ENCODE peak calls at places on chromosome 9, in eight cellular contexts. C is fibroblast of lung, H is fibroblast of pulmonary artery, R is upper lobe of right lung, U is heart right ventricle, M is Panc1, D is pancreas, P is foreskin fibroblast. E is an unnamed sample.

GRCh38 chr9:96618209-96619108 is 1.2 kb downstream of the CDC14B start:
- DNase-seq in P (peak), M (no peak), C (peak), H (peak), D (peak), U (peak), R (peak), E (peak)

GRCh38 chr9:89097219-89097618 is 81.4 kb downstream of the SHC3 start:
- DNase-seq in H (no peak), P (peak), M (no peak), U (no peak), D (no peak), R (no peak), C (no peak), E (no peak)

GRCh38 chr9:114852050-114852594 is 46.3 kb upstream of the TNFSF15 start:
- DNase-seq in U (no peak), C (peak), M (no peak), R (no peak), P (peak), H (peak), D (no peak), E (peak)

GRCh38 chr9:36074870-36075532 is 38.3 kb downstream of the RECK start:
- DNase-seq in U (peak), H (peak), P (peak), R (peak), M (no peak), D (peak), C (peak), E (peak)

GRCh38 chr9:89850633-89851325 is 246.0 kb downstream of the GADD45G start:
- DNase-seq in M (no peak), R (peak), P (no peak), C (peak), H (peak), D (no peak), U (no peak), E (peak)

GRCh38 chr9:23938908-23939307 is 112.9 kb upstream of the ELAVL2 start:
- DNase-seq in R (no peak), U (no peak), D (no peak), M (no peak), C (no peak), H (no peak), P (no peak), E (no peak)

GRCh38 chr9:136342191-136343120 is 15.1 kb downstream of the GPSM1 start:
- DNase-seq in P (peak), M (no peak), U (peak), H (peak), C (peak), D (peak), R (peak), E (peak)

GRCh38 chr9:70607926-70608325 is 193.5 kb upstream of the KLF9 start:
- DNase-seq in U (peak), R (no peak), P (no peak), D (no peak), C (no peak), M (no peak), H (no peak), E (no peak)

GRCh38 chr9:35560625-35561337 is 44.3 kb upstream of the TESK1 start:
- DNase-seq in R (no peak), P (no peak), C (no peak), U (no peak), M (no peak), H (no peak), D (no peak), E (no peak)

GRCh38 chr9:28688172-28688571 is 1114.9 kb upstream of the C9orf72 start:
- DNase-seq in P (no peak), R (no peak), H (no peak), U (no peak), M (no peak), D (no peak), C (no peak), E (no peak)

GRCh38 chr9:69131682-69132081 is 42.4 kb upstream of the TJP2 start:
- DNase-seq in P (peak), M (no peak), D (no peak), C (peak), H (peak), R (no peak), U (peak), E (peak)

GRCh38 chr9:2403701-2404100 is 217.9 kb upstream of the VLDLR start:
- DNase-seq in C (peak), M (no peak), R (no peak), H (no peak), P (no peak), U (no peak), D (no peak), E (no peak)

GRCh38 chr9:107732781-107733529 is 243.4 kb upstream of the KLF4 start:
- DNase-seq in C (peak), P (peak), H (peak), U (peak), R (no peak), M (no peak), D (peak), E (peak)

GRCh38 chr9:126533911-126534300 is 79.8 kb upstream of the LMX1B start:
- DNase-seq in P (no peak), R (no peak), C (no peak), U (no peak), H (no peak), M (no peak), D (no peak), E (no peak)

GRCh38 chr9:123383512-123384170 is 27.6 kb downstream of the CRB2 start:
- DNase-seq in D (no peak), C (no peak), M (no peak), P (no peak), H (no peak), R (no peak), U (no peak), E (no peak)

GRCh38 chr9:73149371-73150067 is 2.1 kb upstream of the ANXA1 start:
- DNase-seq in D (no peak), R (no peak), P (peak), U (no peak), H (peak), M (no peak), C (peak), E (peak)

GRCh38 chr9:134068742-134069535 is 1.1 kb upstream of the BRD3 start:
- DNase-seq in M (peak), D (no peak), H (peak), U (no peak), C (no peak), P (peak), R (peak), E (no peak)

GRCh38 chr9:134936021-134936761 is 18.5 kb upstream of the FCN1 start:
- DNase-seq in P (no peak), C (no peak), U (no peak), R (no peak), H (no peak), M (no peak), D (no peak), E (no peak)

GRCh38 chr9:124006448-124007156 is 5.0 kb upstream of the LHX2 start:
- DNase-seq in R (no peak), U (no peak), P (no peak), H (no peak), M (no peak), D (no peak), C (no peak), E (no peak)

GRCh38 chr9:8750639-8751041 is 951.1 kb upstream of the DMAC1 start:
- DNase-seq in C (peak), M (no peak), H (peak), D (no peak), R (no peak), U (no peak), P (peak), E (no peak)

GRCh38 chr9:80061096-80061495 is 489.3 kb downstream of the TLE4 start:
- DNase-seq in H (no peak), U (no peak), D (no peak), M (no peak), P (peak), R (no peak), C (peak), E (peak)

GRCh38 chr9:123420560-123421210 is 64.7 kb downstream of the CRB2 start:
- DNase-seq in P (no peak), D (no peak), H (no peak), C (no peak), M (no peak), U (no peak), R (peak), E (no peak)

GRCh38 chr9:125785187-125785840 is 38.1 kb downstream of the PBX3 start:
- DNase-seq in R (no peak), H (peak), C (no peak), D (no peak), P (peak), U (no peak), M (no peak), E (peak)

DNA sequence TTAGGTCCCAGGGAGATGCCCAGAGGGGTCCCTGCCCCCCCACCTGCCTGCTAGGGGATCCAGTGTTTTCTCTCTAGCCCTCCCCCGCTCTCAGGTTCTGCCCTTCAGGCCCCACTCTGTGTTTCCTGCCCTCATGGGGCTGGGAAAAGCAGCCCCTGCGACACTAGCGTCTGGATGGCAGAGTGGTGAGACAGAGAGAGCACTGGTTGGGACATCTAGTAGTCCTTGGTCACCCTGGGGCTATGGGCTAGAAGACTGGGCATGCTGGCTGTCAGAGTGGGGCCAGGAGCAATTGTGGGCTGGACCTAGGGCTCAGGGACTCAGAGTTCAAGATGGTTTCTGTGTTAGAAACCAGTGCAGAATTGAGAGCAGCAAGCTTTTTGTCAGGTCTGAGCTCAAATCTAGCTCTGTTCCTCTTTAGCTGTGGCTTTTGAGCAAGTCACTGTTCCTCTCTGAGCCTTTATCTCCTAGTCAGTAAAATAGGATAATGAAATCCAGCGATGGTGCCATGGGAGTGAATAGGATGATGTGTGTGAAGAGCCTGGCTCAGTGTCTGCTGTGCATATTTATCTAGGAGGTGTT is 39.0 kb downstream of the RGS3 start:
- DNase-seq in H (no peak), C (no peak), D (no peak), U (no peak), R (no peak), P (no peak), M (no peak), E (no peak)
- H3K4me3 ChIP-seq in H (peak), C (no peak), D (peak), U (peak), R (peak), P (no peak), M (no peak), E (peak)

DNA sequence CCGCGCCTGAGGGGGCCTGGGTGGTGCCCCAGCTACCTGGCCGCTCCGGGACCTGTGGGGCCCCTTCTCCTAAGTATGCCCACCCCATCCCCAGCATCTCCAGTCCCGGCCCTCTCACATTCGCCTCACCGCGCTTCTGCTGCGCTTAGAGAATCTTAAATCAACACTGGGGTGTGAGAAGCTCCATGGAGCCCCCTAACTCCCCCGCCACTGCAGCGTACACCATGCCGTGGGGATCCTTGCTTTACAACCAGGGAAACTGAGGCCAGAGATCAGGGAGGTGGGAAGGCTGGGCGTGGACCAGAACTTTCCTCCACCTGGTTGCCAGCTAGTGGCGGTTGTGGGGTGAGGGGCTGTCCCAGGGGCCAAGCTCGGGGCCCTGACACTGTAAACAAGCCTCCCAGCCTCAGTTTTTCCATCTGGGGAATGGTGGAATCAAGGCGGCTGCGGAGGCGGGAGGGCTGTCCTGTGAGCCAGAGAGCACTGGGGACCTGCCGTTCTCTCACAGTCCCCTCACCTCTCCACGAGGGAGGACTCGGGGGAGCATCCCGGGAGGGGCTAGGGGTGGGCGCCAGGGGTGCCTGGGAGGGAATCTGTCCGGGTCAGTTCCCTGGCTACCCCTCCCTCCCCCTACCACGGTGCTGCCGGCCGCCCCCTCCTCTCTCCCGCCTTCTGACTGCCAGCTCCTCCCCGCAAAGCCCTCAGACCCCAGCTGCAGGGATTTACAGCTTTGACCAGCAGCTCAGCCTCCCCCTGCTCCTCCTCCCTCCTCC is 161.2 kb downstream of the C9orf50 start:
- DNase-seq in D (no peak), P (no peak), M (no peak), H (no peak), R (no peak), C (no peak), U (peak), E (no peak)
- H3K4me3 ChIP-seq in D (no peak), P (no peak), M (no peak), H (no peak), R (no peak), C (no peak), U (no peak), E (no peak)

DNA sequence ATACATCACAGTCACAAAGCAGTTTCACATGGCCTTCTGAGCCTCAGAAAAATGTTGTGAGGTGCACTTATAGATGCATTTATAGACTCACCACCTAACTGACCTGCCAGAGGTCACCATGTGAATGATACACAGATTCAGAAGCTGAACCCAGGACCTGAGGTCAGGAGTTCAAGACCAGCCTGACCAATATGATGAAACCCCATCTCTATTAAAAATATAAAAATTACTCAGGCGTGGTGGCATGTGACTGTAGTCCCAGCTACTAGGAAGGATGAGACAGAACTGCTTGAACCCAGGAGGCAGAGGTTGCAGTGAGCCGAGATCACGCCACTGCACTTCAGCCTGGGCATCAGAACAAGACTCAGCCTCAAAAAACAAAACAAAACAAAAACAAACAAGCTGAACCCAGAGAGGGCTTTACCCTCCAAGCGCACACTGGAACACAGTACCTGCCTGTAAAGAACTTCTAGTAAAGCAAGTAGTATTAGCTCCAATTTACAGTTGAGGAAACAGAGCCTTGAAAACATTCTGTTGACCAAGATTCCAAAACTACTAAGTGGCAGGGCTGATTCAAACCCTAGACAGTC is 16.3 kb downstream of the ECPAS start:
- DNase-seq in C (no peak), P (no peak), D (no peak), U (no peak), H (no peak), M (no peak), R (no peak), E (no peak)
- H3K4me3 ChIP-seq in C (no peak), P (no peak), D (no peak), U (no peak), H (no peak), M (no peak), R (no peak), E (no peak)

GRCh38 chr9:131598121-131598520 is 52.8 kb downstream of the PRRT1B start:
- DNase-seq in P (peak), M (no peak), C (no peak), U (no peak), D (no peak), R (peak), H (no peak), E (no peak)
- H3K4me3 ChIP-seq in P (no peak), M (no peak), C (no peak), U (no peak), D (no peak), R (no peak), H (no peak), E (no peak)

GRCh38 chr9:94802795-94803194 is 76.3 kb downstream of the AOPEP start:
- DNase-seq in R (no peak), D (no peak), P (peak), U (no peak), C (peak), M (no peak), H (no peak), E (no peak)
- H3K4me3 ChIP-seq in R (no peak), D (no peak), P (no peak), U (no peak), C (no peak), M (no peak), H (no peak), E (no peak)

GRCh38 chr9:77261605-77262004 is 84.3 kb downstream of the VPS13A start:
- DNase-seq in D (no peak), U (no peak), R (no peak), C (no peak), H (no peak), M (no peak), P (no peak), E (no peak)

GRCh38 chr9:77257275-77257674 is 79.9 kb downstream of the VPS13A start:
- DNase-seq in P (no peak), R (no peak), U (no peak), C (no peak), H (no peak), M (no peak), D (no peak), E (no peak)
- H3K4me3 ChIP-seq in P (no peak), R (no peak), U (no peak), C (no peak), H (no peak), M (no peak), D (no peak), E (no peak)

E was measured in cardiac fibroblast.